ENCODE peak calls at places on chromosomes 13 and 19, in six cellular contexts. H is left ventricle myocardium superior, L is progenitor cell of endocrine pancreas, E is astrocyte, Y is psoas muscle, M is K562. B is an unnamed sample.

GRCh38 chr13:102847272-102848234 is 1.7 kb downstream of the ERCC5 start:
- DNase-seq in H (no peak), L (no peak), M (peak; percentile 39), E (peak; percentile 14), Y (no peak), B (peak; percentile 41)

GRCh38 chr19:7257148-7258041 is 36.8 kb downstream of the INSR start:
- DNase-seq in L (peak; percentile 11), E (peak; percentile 85), M (peak; percentile 28), Y (no peak), H (no peak), B (peak; percentile 58)

GRCh38 chr13:23710366-23710765 is 140.2 kb downstream of the TNFRSF19 start:
- DNase-seq in M (no peak), L (no peak), Y (no peak), E (no peak), H (no peak), B (no peak)

GRCh38 chr19:18289471-18290066 is 8.1 kb upstream of the JUND start:
- DNase-seq in Y (no peak), M (no peak), H (no peak), E (no peak), L (no peak), B (no peak)

GRCh38 chr19:8654591-8655339 is 24.3 kb downstream of the NFILZ start:
- DNase-seq in L (peak; percentile 61), E (no peak), H (peak; percentile 66), M (peak; percentile 70), Y (peak; percentile 35), B (peak; percentile 1)

GRCh38 chr19:29524912-29525870 is 603 bp upstream of the VSTM2B start:
- DNase-seq in Y (no peak), L (no peak), E (no peak), M (no peak), H (no peak), B (no peak)

GRCh38 chr13:97478247-97478646 is 44.3 kb downstream of the RAP2A start:
- DNase-seq in L (no peak), H (no peak), M (no peak), E (no peak), Y (no peak), B (no peak)

GRCh38 chr13:51731759-51732158 is 72.2 kb downstream of the DHRS12 start:
- DNase-seq in Y (no peak), H (no peak), E (no peak), L (no peak), M (no peak), B (peak; percentile 70)

GRCh38 chr13:52405767-52406494 is at the start of gene THSD1:
- DNase-seq in L (peak; percentile 14), E (peak; percentile 36), Y (peak; percentile 75), M (no peak), H (peak; percentile 88), B (no peak)

GRCh38 chr19:33293255-33294057 is 8.9 kb downstream of the CEBPA start:
- DNase-seq in E (peak; percentile 63), H (no peak), M (peak; percentile 38), L (no peak), Y (peak; percentile 46), B (peak; percentile 88)

GRCh38 chr19:57583521-57584416 is at the start of gene ZIK1:
- DNase-seq in E (peak; percentile 87), M (peak; percentile 34), Y (peak; percentile 86), H (peak; percentile 92), L (peak; percentile 76), B (peak; percentile 89)

GRCh38 chr19:39409886-39410619 is 2.4 kb upstream of the PLEKHG2 start:
- DNase-seq in Y (peak; percentile 87), E (no peak), L (no peak), H (peak; percentile 92), M (peak; percentile 63), B (peak; percentile 71)

GRCh38 chr19:10194500-10195198 is at the start of gene DNMT1:
- DNase-seq in Y (peak; percentile 94), M (peak; percentile 97), E (peak; percentile 93), H (peak; percentile 95), L (peak; percentile 96), B (peak; percentile 96)

GRCh38 chr19:20051841-20052768 is 12.8 kb upstream of the ZNF682 start:
- DNase-seq in Y (peak; percentile 88), H (peak; percentile 97), M (peak; percentile 2), E (peak; percentile 99), L (peak; percentile 92), B (peak; percentile 99)

GRCh38 chr19:46599716-46600392 is 1.3 kb upstream of the CALM3 start:
- DNase-seq in L (no peak), Y (no peak), H (no peak), E (no peak), M (no peak), B (no peak)

GRCh38 chr13:112690242-112690943 is 555 bp downstream of the ATP11A start:
- DNase-seq in H (peak; percentile 77), E (peak; percentile 36), Y (peak; percentile 56), M (peak; percentile 38), L (peak; percentile 36), B (no peak)

GRCh38 chr19:2167896-2168618 is 4.3 kb downstream of the DOT1L start:
- DNase-seq in E (peak; percentile 41), L (no peak), H (peak; percentile 86), Y (peak; percentile 79), M (peak; percentile 79), B (peak; percentile 44)

GRCh38 chr19:31378404-31378803 is 29.2 kb upstream of the TSHZ3 start:
- DNase-seq in H (peak; percentile 57), Y (peak; percentile 35), E (peak; percentile 98), L (no peak), M (peak; percentile 6), B (peak; percentile 78)

GRCh38 chr13:97938701-97939475 is 14.6 kb upstream of the IPO5 start:
- DNase-seq in H (no peak), E (no peak), L (no peak), Y (no peak), M (no peak), B (no peak)

GRCh38 chr13:94968040-94968756 is 255.9 kb upstream of the SOX21 start:
- DNase-seq in E (no peak), M (no peak), H (no peak), L (peak; percentile 26), Y (no peak), B (no peak)

GRCh38 chr13:93248627-93249047 is 22.0 kb downstream of the GPC6 start:
- DNase-seq in E (peak; percentile 66), Y (no peak), M (peak; percentile 55), H (peak; percentile 19), L (peak; percentile 47), B (peak; percentile 67)